ENCODE peak calls at places on chromosomes 12 and 14, in seven cellular contexts. One of them, this sample, is unnamed.

GRCh38 chr12:75921687-75922289 is 109.8 kb downstream of the PHLDA1 start:
- DNase-seq in GM10248: no peak
- DNase-seq in astrocyte of the spinal cord: no peak
- DNase-seq in AG09309: no peak
- DNase-seq in fibroblast of pulmonary artery: no peak
- DNase-seq in neural crest cell: no peak
- DNase-seq in upper lobe of right lung: no peak
- DNase-seq in this sample: no peak

GRCh38 chr12:2341871-2342270 is 289.1 kb downstream of the CACNA1C start:
- DNase-seq in AG09309: peak
- DNase-seq in fibroblast of pulmonary artery: peak
- DNase-seq in upper lobe of right lung: no peak
- DNase-seq in neural crest cell: no peak
- DNase-seq in GM10248: no peak
- DNase-seq in astrocyte of the spinal cord: peak
- DNase-seq in this sample: no peak

GRCh38 chr12:107818984-107819383 is 44.5 kb downstream of the ASCL4 start:
- DNase-seq in fibroblast of pulmonary artery: peak
- DNase-seq in astrocyte of the spinal cord: peak
- DNase-seq in AG09309: peak
- DNase-seq in GM10248: no peak
- DNase-seq in upper lobe of right lung: no peak
- DNase-seq in neural crest cell: no peak
- DNase-seq in this sample: no peak

GRCh38 chr12:2586159-2587035 is 208.4 kb upstream of the FKBP4 start:
- DNase-seq in fibroblast of pulmonary artery: no peak
- DNase-seq in astrocyte of the spinal cord: peak
- DNase-seq in GM10248: no peak
- DNase-seq in upper lobe of right lung: peak
- DNase-seq in neural crest cell: no peak
- DNase-seq in AG09309: no peak
- DNase-seq in this sample: no peak

GRCh38 chr14:31243860-31244259 is 36.3 kb upstream of the HECTD1 start:
- DNase-seq in upper lobe of right lung: no peak
- DNase-seq in astrocyte of the spinal cord: no peak
- DNase-seq in fibroblast of pulmonary artery: no peak
- DNase-seq in GM10248: no peak
- DNase-seq in AG09309: no peak
- DNase-seq in neural crest cell: no peak
- DNase-seq in this sample: no peak

GRCh38 chr12:94614288-94614721 is 36.1 kb downstream of the TMCC3 start:
- DNase-seq in neural crest cell: no peak
- DNase-seq in fibroblast of pulmonary artery: no peak
- DNase-seq in upper lobe of right lung: no peak
- DNase-seq in AG09309: no peak
- DNase-seq in GM10248: no peak
- DNase-seq in astrocyte of the spinal cord: no peak
- DNase-seq in this sample: no peak

GRCh38 chr12:77060136-77060882 is 5.1 kb downstream of the E2F7 start:
- DNase-seq in fibroblast of pulmonary artery: no peak
- DNase-seq in astrocyte of the spinal cord: no peak
- DNase-seq in upper lobe of right lung: no peak
- DNase-seq in AG09309: no peak
- DNase-seq in neural crest cell: no peak
- DNase-seq in GM10248: peak
- DNase-seq in this sample: no peak

GRCh38 chr14:51597511-51597920 is 54.2 kb upstream of the FRMD6 start:
- DNase-seq in fibroblast of pulmonary artery: no peak
- DNase-seq in GM10248: no peak
- DNase-seq in neural crest cell: no peak
- DNase-seq in upper lobe of right lung: no peak
- DNase-seq in astrocyte of the spinal cord: no peak
- DNase-seq in AG09309: no peak
- DNase-seq in this sample: no peak

DNA sequence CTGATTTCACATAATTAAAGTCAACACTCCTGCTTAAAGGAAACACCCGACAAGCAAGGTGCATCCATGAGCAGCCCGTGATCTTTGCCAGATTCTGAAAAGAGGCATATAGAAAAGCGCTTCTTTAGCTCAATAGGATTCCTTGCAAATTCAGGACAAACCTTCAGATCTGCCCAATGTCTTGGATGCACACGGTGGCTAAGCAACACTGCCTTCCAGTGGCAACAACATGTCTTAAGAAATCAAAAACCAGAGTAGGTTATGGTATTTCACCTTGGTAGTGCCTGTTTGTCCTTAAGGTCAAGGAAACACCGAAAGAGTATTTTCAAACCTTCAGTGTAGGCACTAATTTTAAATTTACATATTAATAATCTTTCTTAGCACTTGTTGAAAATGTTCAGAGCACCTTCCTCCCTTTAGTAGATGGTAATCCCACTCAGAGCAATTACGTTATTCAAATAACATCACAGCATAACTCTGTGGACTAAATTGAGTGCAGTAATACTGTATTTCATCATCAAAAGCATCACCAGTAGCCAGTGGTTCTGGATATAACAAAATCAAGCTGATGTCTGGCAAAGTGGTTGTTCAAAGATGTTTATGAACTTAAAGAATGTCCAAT is 58.0 kb upstream of the CDKN3 start:
- DNase-seq in GM10248: no peak
- DNase-seq in AG09309: peak
- DNase-seq in fibroblast of pulmonary artery: peak
- DNase-seq in astrocyte of the spinal cord: peak
- DNase-seq in upper lobe of right lung: no peak
- DNase-seq in neural crest cell: no peak
- DNase-seq in this sample: no peak
- TF ChIP-seq CTCF in GM10248: peak
- TF ChIP-seq CTCF in AG09309: peak
- TF ChIP-seq CTCF in fibroblast of pulmonary artery: peak
- TF ChIP-seq CTCF in astrocyte of the spinal cord: peak
- TF ChIP-seq CTCF in upper lobe of right lung: peak
- TF ChIP-seq CTCF in neural crest cell: peak
- TF ChIP-seq CTCF in this sample: peak

GRCh38 chr12:32302218-32302826 is 97.0 kb upstream of the FGD4 start:
- DNase-seq in GM10248: peak
- DNase-seq in neural crest cell: no peak
- DNase-seq in upper lobe of right lung: no peak
- DNase-seq in fibroblast of pulmonary artery: peak
- DNase-seq in astrocyte of the spinal cord: no peak
- DNase-seq in AG09309: no peak
- DNase-seq in this sample: no peak
- TF ChIP-seq CTCF in GM10248: peak
- TF ChIP-seq CTCF in neural crest cell: peak
- TF ChIP-seq CTCF in upper lobe of right lung: peak
- TF ChIP-seq CTCF in fibroblast of pulmonary artery: peak
- TF ChIP-seq CTCF in astrocyte of the spinal cord: peak
- TF ChIP-seq CTCF in AG09309: peak
- TF ChIP-seq CTCF in this sample: peak

GRCh38 chr12:124610021-124610606 is 42.7 kb upstream of the NCOR2 start:
- DNase-seq in fibroblast of pulmonary artery: no peak
- DNase-seq in upper lobe of right lung: no peak
- DNase-seq in astrocyte of the spinal cord: no peak
- DNase-seq in neural crest cell: no peak
- DNase-seq in AG09309: no peak
- DNase-seq in GM10248: no peak
- DNase-seq in this sample: no peak

GRCh38 chr12:124609041-124609984 is 41.9 kb upstream of the NCOR2 start:
- DNase-seq in AG09309: no peak
- DNase-seq in GM10248: peak
- DNase-seq in fibroblast of pulmonary artery: peak
- DNase-seq in neural crest cell: no peak
- DNase-seq in upper lobe of right lung: peak
- DNase-seq in astrocyte of the spinal cord: peak
- DNase-seq in this sample: no peak

GRCh38 chr12:124612392-124612680 is 44.9 kb upstream of the NCOR2 start:
- DNase-seq in fibroblast of pulmonary artery: no peak
- DNase-seq in GM10248: no peak
- DNase-seq in AG09309: no peak
- DNase-seq in upper lobe of right lung: no peak
- DNase-seq in astrocyte of the spinal cord: no peak
- DNase-seq in neural crest cell: no peak
- DNase-seq in this sample: no peak

GRCh38 chr12:124611559-124612391 is 44.4 kb upstream of the NCOR2 start:
- DNase-seq in upper lobe of right lung: peak
- DNase-seq in astrocyte of the spinal cord: no peak
- DNase-seq in AG09309: no peak
- DNase-seq in fibroblast of pulmonary artery: no peak
- DNase-seq in neural crest cell: no peak
- DNase-seq in GM10248: no peak
- DNase-seq in this sample: no peak

DNA sequence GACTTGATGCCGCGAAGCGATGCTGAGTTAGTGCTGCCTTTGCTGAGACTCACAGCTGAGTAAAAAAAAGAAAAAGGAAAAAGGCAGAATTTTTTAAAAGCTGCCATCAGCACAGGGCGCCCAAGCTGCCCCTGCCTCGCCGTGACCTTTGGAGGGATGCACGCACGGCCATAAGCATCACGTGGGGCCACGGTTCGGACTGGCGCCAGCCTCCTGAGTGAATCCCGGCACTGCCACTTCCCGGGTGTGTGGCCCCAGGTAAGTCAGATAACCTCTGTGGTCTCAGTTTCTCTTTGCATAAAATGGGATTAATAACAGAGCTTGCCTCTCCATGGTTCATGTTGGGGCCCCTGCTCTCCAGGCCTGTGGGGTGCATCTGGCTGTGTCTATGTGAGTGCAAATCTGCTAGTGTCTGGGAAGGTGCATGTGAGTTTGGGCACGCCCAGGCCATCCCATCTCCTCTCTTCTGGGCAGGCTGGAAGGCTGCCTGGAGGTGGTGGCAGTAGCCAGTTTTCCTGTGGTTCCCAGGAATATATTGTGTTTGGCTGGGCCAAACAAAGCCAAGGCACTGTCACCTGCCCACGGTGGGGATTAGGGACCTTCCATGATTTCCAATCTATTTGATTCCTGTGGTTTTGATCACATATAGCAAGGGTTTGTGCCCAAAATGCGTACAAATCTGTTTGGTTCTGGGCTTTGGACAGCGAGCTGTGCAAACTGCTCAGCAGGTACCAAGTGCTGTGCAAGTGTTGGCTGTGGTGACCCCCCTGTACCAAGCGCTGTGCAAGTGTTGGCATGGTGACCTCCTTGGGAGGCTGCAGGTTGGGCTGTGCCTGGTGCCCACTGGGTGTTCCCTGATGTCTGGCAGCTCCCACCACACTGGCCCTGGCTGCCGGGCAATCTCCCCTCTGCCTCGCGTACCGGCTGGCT is 43.5 kb upstream of the NCOR2 start:
- DNase-seq in astrocyte of the spinal cord: no peak
- DNase-seq in upper lobe of right lung: peak
- DNase-seq in GM10248: no peak
- DNase-seq in AG09309: no peak
- DNase-seq in neural crest cell: no peak
- DNase-seq in fibroblast of pulmonary artery: no peak
- DNase-seq in this sample: no peak
- TF ChIP-seq CTCF in astrocyte of the spinal cord: no peak
- TF ChIP-seq CTCF in upper lobe of right lung: no peak
- TF ChIP-seq CTCF in GM10248: no peak
- TF ChIP-seq CTCF in AG09309: no peak
- TF ChIP-seq CTCF in neural crest cell: no peak
- TF ChIP-seq CTCF in fibroblast of pulmonary artery: no peak
- TF ChIP-seq CTCF in this sample: no peak

GRCh38 chr12:15899282-15899870 is 11.8 kb upstream of the DERA start:
- DNase-seq in upper lobe of right lung: no peak
- DNase-seq in astrocyte of the spinal cord: no peak
- DNase-seq in GM10248: no peak
- DNase-seq in AG09309: no peak
- DNase-seq in neural crest cell: no peak
- DNase-seq in fibroblast of pulmonary artery: no peak
- DNase-seq in this sample: no peak
- TF ChIP-seq CTCF in upper lobe of right lung: peak
- TF ChIP-seq CTCF in astrocyte of the spinal cord: peak
- TF ChIP-seq CTCF in GM10248: peak
- TF ChIP-seq CTCF in AG09309: peak
- TF ChIP-seq CTCF in neural crest cell: peak
- TF ChIP-seq CTCF in fibroblast of pulmonary artery: peak
- TF ChIP-seq CTCF in this sample: peak

DNA sequence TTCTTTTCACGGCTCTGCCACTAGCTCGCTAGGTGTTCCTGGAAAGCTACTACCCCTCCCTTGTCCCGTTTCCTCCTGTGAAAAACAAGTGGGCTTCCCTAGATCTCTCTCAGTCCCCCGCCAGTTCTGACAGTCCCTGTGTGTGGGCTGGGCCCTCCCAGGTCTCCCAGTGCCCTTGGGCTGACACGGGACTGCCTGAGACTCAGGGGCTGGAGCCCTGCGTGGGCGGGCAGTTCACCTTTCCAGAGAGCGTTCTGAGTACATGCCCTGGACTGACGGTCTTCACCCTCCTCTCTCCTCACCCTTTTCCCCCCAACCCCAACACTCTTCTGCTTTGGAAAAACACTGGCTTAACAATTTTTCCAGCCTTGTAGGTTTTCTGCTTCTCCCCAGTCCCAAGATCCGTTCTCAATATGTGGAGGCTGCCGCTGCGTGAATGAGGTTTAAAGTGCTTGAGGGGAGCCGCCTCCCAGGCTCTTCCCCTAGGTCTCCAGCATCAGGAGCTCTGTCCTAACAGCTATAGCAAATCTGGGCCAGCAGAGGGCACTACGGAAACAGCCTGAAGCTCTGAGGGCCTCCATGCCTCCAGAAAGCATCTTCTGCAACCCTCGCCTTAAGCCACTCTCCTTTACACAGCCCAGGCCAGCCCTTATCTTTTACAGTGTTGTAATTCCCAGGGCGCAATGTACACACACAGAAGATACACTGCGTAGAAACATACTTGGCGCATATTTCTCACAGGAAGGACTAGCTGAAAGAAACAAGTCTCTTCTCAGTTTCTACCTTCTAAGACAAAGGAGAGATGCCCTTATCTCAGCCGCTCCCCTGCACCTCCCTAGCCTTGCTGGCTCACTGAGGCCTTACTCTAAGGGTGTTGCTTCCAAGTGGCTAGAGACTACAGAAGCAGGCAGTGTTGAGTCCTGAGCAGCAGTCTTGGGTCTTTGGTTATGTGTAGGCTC is 10.4 kb upstream of the DCD start:
- DNase-seq in AG09309: no peak
- DNase-seq in neural crest cell: peak
- DNase-seq in fibroblast of pulmonary artery: peak
- DNase-seq in GM10248: peak
- DNase-seq in upper lobe of right lung: no peak
- DNase-seq in astrocyte of the spinal cord: no peak
- DNase-seq in this sample: no peak
- TF ChIP-seq CTCF in AG09309: peak
- TF ChIP-seq CTCF in neural crest cell: peak
- TF ChIP-seq CTCF in fibroblast of pulmonary artery: peak
- TF ChIP-seq CTCF in GM10248: peak
- TF ChIP-seq CTCF in upper lobe of right lung: peak
- TF ChIP-seq CTCF in astrocyte of the spinal cord: peak
- TF ChIP-seq CTCF in this sample: peak

This sample was measured in D721Med.